ENCODE peak calls at places on chromosomes 7 and 10, in seven cellular contexts. One of them, this sample, is unnamed.

GRCh38 chr10:49115015-49115795 is at the start of gene VSTM4:
- DNase-seq in T-cell: no peak
- DNase-seq in CD8-positive, alpha-beta memory T cell: no peak
- DNase-seq in AML-193: no peak
- DNase-seq in WTC11: peak; percentile 50
- DNase-seq in lower leg skin: peak; percentile 86
- DNase-seq in SHP77 treated with DMSO at 0.1 percent for 48 hours: no peak
- DNase-seq in this sample: no peak

GRCh38 chr10:7872041-7872442 is 53.7 kb downstream of the TAF3 start:
- DNase-seq in T-cell: no peak
- DNase-seq in CD8-positive, alpha-beta memory T cell: peak; percentile 29
- DNase-seq in AML-193: peak; percentile 53
- DNase-seq in WTC11: no peak
- DNase-seq in lower leg skin: no peak
- DNase-seq in SHP77 treated with DMSO at 0.1 percent for 48 hours: no peak
- DNase-seq in this sample: peak; percentile 22

GRCh38 chr10:48332166-48332870 is 25.8 kb downstream of the MAPK8 start:
- DNase-seq in T-cell: no peak
- DNase-seq in CD8-positive, alpha-beta memory T cell: no peak
- DNase-seq in AML-193: no peak
- DNase-seq in WTC11: no peak
- DNase-seq in lower leg skin: no peak
- DNase-seq in SHP77 treated with DMSO at 0.1 percent for 48 hours: no peak
- DNase-seq in this sample: no peak

GRCh38 chr10:68871731-68872342 is 29.3 kb upstream of the DDX50 start:
- DNase-seq in T-cell: no peak
- DNase-seq in CD8-positive, alpha-beta memory T cell: no peak
- DNase-seq in AML-193: no peak
- DNase-seq in WTC11: no peak
- DNase-seq in lower leg skin: no peak
- DNase-seq in SHP77 treated with DMSO at 0.1 percent for 48 hours: peak; percentile 63
- DNase-seq in this sample: no peak

GRCh38 chr7:31860925-31861324 is 173.9 kb downstream of the PPP1R17 start:
- DNase-seq in T-cell: no peak
- DNase-seq in CD8-positive, alpha-beta memory T cell: no peak
- DNase-seq in AML-193: no peak
- DNase-seq in WTC11: no peak
- DNase-seq in lower leg skin: no peak
- DNase-seq in SHP77 treated with DMSO at 0.1 percent for 48 hours: no peak
- DNase-seq in this sample: no peak

GRCh38 chr7:137007001-137007725 is 138.7 kb downstream of the CHRM2 start:
- DNase-seq in T-cell: no peak
- DNase-seq in CD8-positive, alpha-beta memory T cell: no peak
- DNase-seq in AML-193: no peak
- DNase-seq in WTC11: no peak
- DNase-seq in lower leg skin: no peak
- DNase-seq in SHP77 treated with DMSO at 0.1 percent for 48 hours: no peak
- DNase-seq in this sample: no peak

GRCh38 chr7:118627467-118627866 is 403.0 kb downstream of the ANKRD7 start:
- DNase-seq in T-cell: no peak
- DNase-seq in CD8-positive, alpha-beta memory T cell: no peak
- DNase-seq in AML-193: no peak
- DNase-seq in WTC11: no peak
- DNase-seq in lower leg skin: no peak
- DNase-seq in SHP77 treated with DMSO at 0.1 percent for 48 hours: no peak
- DNase-seq in this sample: no peak

GRCh38 chr7:157464111-157464970 is 127.5 kb downstream of the DNAJB6 start:
- DNase-seq in T-cell: no peak
- DNase-seq in CD8-positive, alpha-beta memory T cell: no peak
- DNase-seq in AML-193: no peak
- DNase-seq in WTC11: no peak
- DNase-seq in lower leg skin: peak; percentile 52
- DNase-seq in SHP77 treated with DMSO at 0.1 percent for 48 hours: no peak
- DNase-seq in this sample: no peak

GRCh38 chr7:76428868-76429805 is 4.4 kb downstream of the ZP3 start:
- DNase-seq in T-cell: no peak
- DNase-seq in CD8-positive, alpha-beta memory T cell: no peak
- DNase-seq in AML-193: no peak
- DNase-seq in WTC11: no peak
- DNase-seq in lower leg skin: no peak
- DNase-seq in SHP77 treated with DMSO at 0.1 percent for 48 hours: no peak
- DNase-seq in this sample: no peak

This sample was measured in central memory CD4-positive, alpha-beta T cell.